ENCODE peak calls at places on chromosome 15, in four cellular contexts. C is HCT116, Q is K562, Y is GM12878. I is an unnamed sample.
A peak's percentile ranks its signal among the peaks of the same experiment; 100 is the strongest.

GRCh38 chr15:34038023-34038403 is 991 bp downstream of the AVEN start:
- DNase-seq in C (no peak), Q (no peak), Y (no peak), I (no peak)

GRCh38 chr15:90820481-90820880 is 47.9 kb upstream of the FURIN start:
- DNase-seq in C (no peak), Q (no peak), Y (no peak), I (no peak)

GRCh38 chr15:22845289-22845900 is 6.9 kb downstream of the NIPA2 start:
- DNase-seq in C (no peak), Q (no peak), Y (no peak), I (no peak)

GRCh38 chr15:101510212-101511197 is 21.0 kb upstream of the PCSK6 start:
- DNase-seq in C (no peak), Q (no peak), Y (no peak), I (no peak)

GRCh38 chr15:38274135-38274534 is 21.5 kb downstream of the SPRED1 start:
- DNase-seq in C (no peak), Q (no peak), Y (no peak), I (no peak)

GRCh38 chr15:98614681-98615080 is 33.7 kb upstream of the IGF1R start:
- DNase-seq in C (no peak), Q (no peak), Y (no peak), I (no peak)

GRCh38 chr15:77497942-77498361 is 77.3 kb downstream of the HMG20A start:
- DNase-seq in C (no peak), Q (no peak), Y (no peak), I (no peak)

GRCh38 chr15:39704684-39705083 is 78.0 kb downstream of the FSIP1 start:
- DNase-seq in C (no peak), Q (peak; percentile 30), Y (no peak), I (peak; percentile 25)

GRCh38 chr15:100592898-100593297 is 9.1 kb downstream of the LINS1 start:
- DNase-seq in C (no peak), Q (no peak), Y (no peak), I (no peak)

GRCh38 chr15:83913034-83913632 is 259.2 kb downstream of the ADAMTSL3 start:
- DNase-seq in C (no peak), Q (no peak), Y (no peak), I (no peak)

GRCh38 chr15:58842713-58843396 is 71.8 kb downstream of the MINDY2 start:
- DNase-seq in C (no peak), Q (peak; percentile 16), Y (peak; percentile 21), I (no peak)

GRCh38 chr15:32959077-32959476 is 235.4 kb downstream of the FMN1 start:
- DNase-seq in C (no peak), Q (no peak), Y (no peak), I (no peak)

GRCh38 chr15:32957219-32957618 is 237.3 kb downstream of the FMN1 start:
- DNase-seq in C (no peak), Q (no peak), Y (no peak), I (no peak)

GRCh38 chr15:32952062-32952461 is 234.3 kb downstream of the GREM1 start:
- DNase-seq in C (no peak), Q (no peak), Y (no peak), I (no peak)

GRCh38 chr15:32956006-32956405 is 238.2 kb downstream of the GREM1 start:
- DNase-seq in C (peak; percentile 33), Q (peak; percentile 8), Y (no peak), I (no peak)

DNA sequence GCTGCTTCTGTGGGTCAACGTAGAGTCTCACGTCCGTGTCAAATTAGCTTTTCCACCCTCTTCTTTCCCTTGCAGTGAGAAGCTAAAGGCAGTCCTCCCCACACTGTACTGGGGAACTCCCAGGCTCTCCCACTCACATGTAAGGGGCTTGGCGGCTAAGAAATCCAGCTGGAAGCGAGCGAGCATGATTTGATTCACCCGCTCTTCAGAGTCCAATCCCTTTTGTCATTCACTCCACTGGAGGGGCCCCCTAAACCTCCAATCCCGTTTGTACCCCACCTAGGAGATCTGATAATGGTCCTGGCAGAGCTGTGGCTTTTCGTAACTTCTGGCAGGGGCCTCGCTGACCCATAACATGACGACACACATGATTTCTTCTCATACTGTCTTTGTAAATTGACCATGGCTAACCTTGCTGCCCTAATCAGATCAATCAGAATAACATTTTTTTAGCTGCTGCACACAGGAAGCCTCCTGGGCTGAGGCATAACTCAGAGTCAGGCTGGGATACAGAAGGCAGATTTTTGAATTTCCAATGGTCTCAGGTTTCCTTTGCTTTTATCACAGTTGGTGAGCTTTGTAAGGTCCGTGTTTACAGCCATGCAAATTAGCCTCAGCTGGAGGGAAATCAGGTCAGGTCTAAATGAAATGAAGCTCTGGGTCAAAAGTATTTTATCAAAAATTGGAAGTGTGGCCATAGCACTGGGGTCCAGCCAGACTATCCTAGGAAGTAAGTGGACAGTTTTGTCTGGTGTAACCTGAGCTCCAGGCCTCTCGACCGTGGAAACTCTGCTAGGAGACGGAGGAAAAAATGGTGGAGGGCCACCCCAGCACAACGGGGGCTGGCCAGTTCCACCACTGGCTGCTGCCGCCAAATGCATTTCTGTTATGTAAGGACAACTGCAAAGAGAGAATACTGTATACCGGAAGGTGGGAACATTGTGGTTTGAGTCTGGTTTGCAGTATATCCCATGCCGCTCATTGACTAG is 235.4 kb downstream of the GREM1 start:
- DNase-seq in C (no peak), Q (no peak), Y (no peak), I (no peak)
- TF ChIP-seq EGR1 in C (no peak), Q (no peak), Y (no peak), I (no peak)

GRCh38 chr15:31328425-31328998 is 1.9 kb downstream of the KLF13 start:
- DNase-seq in C (no peak), Q (peak; percentile 63), Y (no peak), I (no peak)
- TF ChIP-seq EGR1 in C (peak; percentile 45), Q (peak; percentile 41), Y (peak; percentile 97), I (no peak)

GRCh38 chr15:52559583-52559982 is 9.2 kb downstream of the ARPP19 start:
- DNase-seq in C (no peak), Q (no peak), Y (no peak), I (no peak)

GRCh38 chr15:52556524-52556923 is 12.3 kb downstream of the ARPP19 start:
- DNase-seq in C (no peak), Q (no peak), Y (no peak), I (no peak)

GRCh38 chr15:52559022-52559421 is 9.8 kb downstream of the ARPP19 start:
- DNase-seq in C (no peak), Q (no peak), Y (no peak), I (no peak)

GRCh38 chr15:52558196-52558595 is 10.6 kb downstream of the ARPP19 start:
- DNase-seq in C (no peak), Q (no peak), Y (peak; percentile 84), I (no peak)

GRCh38 chr15:52557242-52557641 is 11.6 kb downstream of the ARPP19 start:
- DNase-seq in C (no peak), Q (no peak), Y (no peak), I (no peak)
- TF ChIP-seq EGR1 in C (no peak), Q (no peak), Y (no peak), I (no peak)

DNA sequence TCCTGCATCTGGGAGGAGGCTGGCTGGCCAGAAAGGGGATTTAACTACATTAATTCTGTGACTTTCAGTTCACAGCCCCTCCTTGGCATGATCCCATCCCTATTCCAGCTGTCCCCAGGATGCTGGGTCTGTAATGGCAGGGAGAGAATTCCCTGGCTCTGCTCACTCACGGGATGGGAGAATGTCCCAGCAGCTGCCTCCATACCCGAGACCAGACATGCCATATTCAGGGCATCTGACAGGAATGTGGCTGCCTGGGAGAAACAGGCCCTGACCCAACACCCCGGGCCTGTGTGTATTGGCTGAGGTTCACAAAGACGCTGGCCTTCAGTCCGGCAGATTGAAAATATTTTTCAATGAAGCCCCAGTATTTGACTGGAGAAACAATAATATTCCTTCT is 83.7 kb upstream of the SMAD3 start:
- DNase-seq in C (no peak), Q (peak; percentile 3), Y (no peak), I (no peak)
- TF ChIP-seq EGR1 in C (no peak), Q (no peak), Y (no peak), I (no peak)

GRCh38 chr15:96560246-96560895 is 229.9 kb downstream of the NR2F2 start:
- DNase-seq in C (no peak), Q (no peak), Y (no peak), I (no peak)

GRCh38 chr15:96565266-96565665 is 234.8 kb downstream of the NR2F2 start:
- DNase-seq in C (no peak), Q (no peak), Y (no peak), I (no peak)

GRCh38 chr15:96561593-96561992 is 231.1 kb downstream of the NR2F2 start:
- DNase-seq in C (no peak), Q (no peak), Y (peak; percentile 27), I (no peak)

GRCh38 chr15:96559087-96559486 is 228.6 kb downstream of the NR2F2 start:
- DNase-seq in C (no peak), Q (no peak), Y (no peak), I (no peak)

GRCh38 chr15:96564546-96564945 is 234.0 kb downstream of the NR2F2 start:
- DNase-seq in C (no peak), Q (no peak), Y (no peak), I (no peak)
- TF ChIP-seq EGR1 in C (no peak), Q (no peak), Y (no peak), I (no peak)

I was measured in H1.